ENCODE peak calls at places on chromosomes 11 and 22, in five cellular contexts. S, H, J, M and A are unnamed samples.

GRCh38 chr11:48005133-48005532 is 24.8 kb downstream of the PTPRJ start:
- DNase-seq in S (no peak), H (peak), J (no peak), M (no peak), A (no peak)

GRCh38 chr22:28497188-28497587 is 182.5 kb downstream of the TTC28 start:
- DNase-seq in J (no peak), S (no peak), H (no peak), M (no peak), A (no peak)

GRCh38 chr11:93505703-93506102 is 37.5 kb downstream of the SMCO4 start:
- DNase-seq in S (no peak), M (no peak), J (no peak), H (no peak), A (no peak)

GRCh38 chr11:106642331-106642730 is 375.9 kb downstream of the GUCY1A2 start:
- DNase-seq in S (no peak), J (no peak), M (no peak), H (no peak), A (no peak)

GRCh38 chr11:67167086-67167485 is 48.0 kb downstream of the KDM2A start:
- DNase-seq in J (no peak), S (no peak), M (no peak), H (no peak), A (no peak)

GRCh38 chr11:115682901-115683300 is 178.7 kb upstream of the CADM1 start:
- DNase-seq in H (no peak), S (no peak), J (no peak), M (no peak), A (no peak)

GRCh38 chr11:87300640-87301381 is 263.1 kb downstream of the TMEM135 start:
- DNase-seq in M (no peak), H (no peak), J (no peak), S (no peak), A (no peak)

GRCh38 chr11:87176044-87176443 is 138.3 kb downstream of the TMEM135 start:
- DNase-seq in J (no peak), H (no peak), M (no peak), S (no peak), A (no peak)

GRCh38 chr11:61138940-61139339 is 22.3 kb downstream of the VPS37C start:
- DNase-seq in M (no peak), H (no peak), S (no peak), J (no peak), A (no peak)